ENCODE peak calls at places on chromosomes 5 and 9, in four cellular contexts. R is GM12878, D is HepG2, S is K562. L is an unnamed sample.

GRCh38 chr5:179273441-179274145 is 71.7 kb downstream of the ADAMTS2 start:
- DNase-seq in R (no peak), S (no peak), D (no peak), L (no peak)

GRCh38 chr9:5843450-5844249 is 10.7 kb upstream of the ERMP1 start:
- DNase-seq in R (no peak), D (peak; percentile 88), S (no peak), L (peak; percentile 28)

GRCh38 chr5:140240987-140241706 is 61.8 kb downstream of the PFDN1 start:
- DNase-seq in R (no peak), S (peak; percentile 76), D (peak; percentile 79), L (peak; percentile 72)

GRCh38 chr5:145689235-145689634 is 145.9 kb downstream of the PRELID2 start:
- DNase-seq in R (peak; percentile 36), D (no peak), S (no peak), L (no peak)

GRCh38 chr9:114389612-114390368 is 2.0 kb upstream of the AKNA start:
- DNase-seq in R (no peak), D (no peak), S (no peak), L (no peak)

GRCh38 chr5:9337908-9338307 is 208.0 kb downstream of the SEMA5A start:
- DNase-seq in D (no peak), S (no peak), R (no peak), L (no peak)

GRCh38 chr5:170268884-170269283 is 28.7 kb downstream of the LCP2 start:
- DNase-seq in D (no peak), S (peak; percentile 30), R (no peak), L (no peak)

GRCh38 chr5:150989695-150990094 is 30.7 kb upstream of the GPX3 start:
- DNase-seq in R (no peak), D (no peak), S (peak; percentile 37), L (no peak)

GRCh38 chr9:85425153-85425611 is 316.6 kb downstream of the AGTPBP1 start:
- DNase-seq in R (no peak), S (peak; percentile 64), D (peak; percentile 27), L (peak; percentile 83)

DNA sequence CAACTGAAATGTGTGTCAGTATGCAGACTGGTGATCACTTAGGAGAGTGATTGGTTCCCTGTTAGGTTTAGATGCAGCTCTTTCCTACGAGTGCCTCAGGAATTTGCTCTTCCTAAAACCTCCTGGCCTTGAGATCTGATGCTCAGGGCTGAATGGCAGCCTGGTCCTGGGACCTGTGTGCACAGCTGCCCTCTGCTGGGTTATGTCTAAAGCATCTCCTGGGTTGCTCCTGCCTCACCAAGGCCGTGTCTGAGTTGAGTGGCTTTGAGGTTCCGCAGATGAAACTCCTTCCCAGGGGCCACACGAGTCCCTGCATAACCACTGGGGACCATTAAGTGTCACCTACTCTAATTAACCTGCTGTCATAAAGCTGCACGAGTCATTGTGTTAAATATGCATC is 59.5 kb downstream of the MVB12B start:
- DNase-seq in R (no peak), D (peak; percentile 37), S (no peak), L (peak; percentile 26)
- TF ChIP-seq TARDBP in R (no peak), D (no peak), S (no peak), L (no peak)

DNA sequence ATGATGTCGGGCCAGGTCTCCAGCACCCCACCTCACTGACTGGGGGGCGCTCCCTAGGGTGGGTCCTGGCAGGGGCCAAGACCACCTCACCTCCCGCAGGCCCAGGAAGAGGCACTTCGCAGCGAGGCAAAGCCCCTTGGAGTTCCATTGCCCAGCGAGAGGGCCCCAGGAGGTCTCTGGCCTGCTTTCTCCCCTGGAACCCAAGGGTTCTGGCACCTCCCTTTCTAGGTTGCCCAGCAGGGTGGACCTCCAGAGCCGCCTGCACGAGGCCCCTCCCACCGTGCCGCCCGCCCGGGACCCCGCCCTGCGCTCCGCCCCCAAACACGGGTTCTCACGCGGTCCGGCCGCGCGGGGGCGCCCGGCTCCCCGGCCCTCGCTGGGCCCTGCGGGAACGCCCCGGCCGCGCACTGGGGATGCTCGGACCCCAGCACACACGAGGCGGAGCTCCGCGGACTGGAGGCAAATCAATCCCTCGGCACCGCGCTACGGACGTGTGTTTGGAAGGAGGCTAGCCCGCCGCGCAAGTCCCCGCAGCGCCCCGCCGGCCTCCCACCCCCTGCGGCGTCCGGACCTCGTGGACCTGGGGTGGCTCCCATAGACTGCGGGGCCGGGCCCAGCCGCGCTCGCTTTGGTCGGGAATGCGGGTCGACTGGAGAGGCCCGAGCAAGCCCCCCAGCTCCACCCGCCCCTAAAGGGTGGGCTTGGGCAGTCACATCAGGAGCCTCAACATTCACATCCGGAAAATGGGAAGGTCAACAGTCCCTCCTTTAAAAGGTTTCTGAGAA is 99.5 kb upstream of the LMX1B start:
- DNase-seq in R (no peak), S (peak; percentile 93), D (no peak), L (peak; percentile 84)
- TF ChIP-seq SP1 in R (no peak), S (no peak), D (no peak), L (no peak)

GRCh38 chr9:38668791-38669466 is 48.5 kb upstream of the ANKRD18A start:
- DNase-seq in S (no peak), D (no peak), R (no peak), L (no peak)
- TF ChIP-seq TARDBP in S (no peak), D (no peak), R (no peak), L (no peak)

GRCh38 chr9:127650511-127650910 is 38.4 kb downstream of the STXBP1 start:
- DNase-seq in R (peak; percentile 39), S (no peak), D (no peak), L (no peak)
- TF ChIP-seq SP1 in R (no peak), S (no peak), D (no peak), L (no peak)

GRCh38 chr5:13708906-13709305 is 235.6 kb downstream of the DNAH5 start:
- DNase-seq in D (no peak), S (no peak), R (no peak), L (no peak)
- TF ChIP-seq TARDBP in D (no peak), S (no peak), R (no peak), L (no peak)

DNA sequence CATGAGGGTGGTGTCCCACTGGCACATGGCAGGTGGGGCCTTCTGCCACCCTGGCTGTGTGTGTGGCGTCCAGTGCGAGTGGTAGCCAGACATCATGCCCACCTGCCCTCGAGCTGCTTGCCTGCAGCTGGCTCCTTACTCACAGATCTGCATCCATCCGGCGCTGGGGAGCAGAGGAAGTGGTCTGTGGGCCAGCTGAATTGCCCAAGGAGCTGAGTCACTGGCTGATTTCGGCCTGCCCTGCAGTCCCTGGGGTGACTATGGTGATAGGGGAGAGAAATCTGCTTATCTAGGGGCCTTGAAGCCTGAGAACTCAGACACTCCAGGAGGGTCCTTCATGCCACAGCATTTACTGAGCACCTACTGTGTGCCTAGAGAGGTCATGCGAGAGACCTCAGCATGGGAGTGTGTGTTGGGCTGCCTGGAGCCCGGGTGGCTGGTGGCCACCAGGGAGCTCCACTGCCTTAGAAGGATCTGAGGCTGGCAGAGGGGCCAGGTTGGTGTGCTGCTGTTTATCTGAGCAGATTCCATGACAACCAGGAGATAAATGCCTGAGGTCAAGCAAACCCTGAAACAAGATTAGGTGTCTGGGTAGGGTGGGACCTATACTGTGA is 57.1 kb downstream of the SLC22A5 start:
- DNase-seq in S (peak; percentile 91), D (peak; percentile 58), R (no peak), L (no peak)
- TF ChIP-seq SP1 in S (no peak), D (no peak), R (peak; percentile 31), L (no peak)

GRCh38 chr5:15383021-15383420 is 117.0 kb upstream of the FBXL7 start:
- DNase-seq in S (no peak), D (no peak), R (no peak), L (no peak)
- TF ChIP-seq TARDBP in S (no peak), D (no peak), R (no peak), L (no peak)

DNA sequence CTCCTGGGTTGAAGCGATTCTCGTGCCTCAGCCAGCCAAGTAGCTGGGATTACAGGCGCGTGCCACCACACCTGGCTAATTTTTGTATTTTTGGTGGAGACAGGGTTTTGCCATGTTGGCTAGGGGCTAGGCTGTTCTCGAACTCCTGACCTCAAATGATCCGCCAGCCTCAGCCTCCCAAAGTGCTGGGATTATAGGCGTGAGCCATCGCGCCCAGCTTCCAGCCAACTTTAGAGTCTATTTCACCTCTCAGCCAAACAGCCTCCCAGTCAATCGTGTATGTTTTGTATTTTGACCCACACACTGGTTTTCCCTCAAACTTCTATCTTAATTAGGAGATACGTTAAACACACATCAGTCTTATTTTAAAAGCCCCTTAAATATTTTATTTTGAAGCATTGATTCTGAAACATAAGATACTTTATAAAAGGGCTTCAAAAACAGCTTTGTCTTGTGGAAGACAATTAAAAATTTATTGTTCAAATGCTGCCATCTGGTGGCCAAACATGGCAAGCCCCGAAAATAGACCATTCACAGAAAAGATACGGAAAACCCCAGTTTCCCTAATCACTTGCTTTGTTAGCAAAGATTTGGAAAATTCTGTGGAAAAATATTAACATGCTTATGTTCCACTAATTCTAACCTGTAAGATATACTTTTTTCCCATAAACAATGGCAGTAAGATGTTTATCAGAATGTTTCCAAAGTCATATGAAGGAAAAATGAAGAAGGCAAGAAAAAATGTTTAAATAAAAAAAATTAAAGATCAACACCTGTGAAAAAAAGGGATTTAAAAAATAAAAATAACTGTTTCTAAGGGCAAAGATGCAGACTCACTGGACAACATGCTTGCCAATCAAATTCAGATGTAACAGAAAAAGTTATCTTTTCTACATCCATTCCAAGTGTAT is 33.1 kb downstream of the APTX start:
- DNase-seq in S (peak; percentile 37), D (peak; percentile 29), R (no peak), L (peak; percentile 46)
- TF ChIP-seq SP1 in S (no peak), D (no peak), R (no peak), L (no peak)

GRCh38 chr5:23352437-23352836 is 155.0 kb upstream of the PRDM9 start:
- DNase-seq in D (peak; percentile 15), S (no peak), R (no peak), L (no peak)
- TF ChIP-seq TARDBP in D (no peak), S (no peak), R (no peak), L (no peak)

DNA sequence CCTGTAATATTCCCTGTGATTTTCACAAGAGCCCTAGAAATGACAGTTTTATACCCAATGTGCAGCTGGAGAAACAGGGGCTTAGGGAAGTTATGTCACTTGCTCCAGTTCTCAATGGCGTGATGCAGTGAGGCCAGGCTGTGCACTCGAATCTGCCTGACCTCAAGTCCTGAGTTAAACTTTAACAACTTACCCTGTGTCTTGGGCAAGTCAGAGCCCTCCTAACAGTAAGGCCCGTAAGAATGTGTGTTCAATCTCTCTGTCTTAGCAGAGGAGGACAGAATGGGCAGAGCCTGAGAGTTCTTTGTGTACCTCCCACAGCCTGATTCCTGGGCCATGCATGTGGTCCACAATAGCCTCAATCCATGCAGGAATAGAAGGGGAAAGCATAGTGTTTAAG is 181.1 kb downstream of the TRIM32 start:
- DNase-seq in R (no peak), S (no peak), D (peak; percentile 2), L (no peak)
- TF ChIP-seq SP1 in R (no peak), S (no peak), D (no peak), L (no peak)